ENCODE peak calls at places on chromosome 21, in eight cellular contexts. E is ACHN; D is CD8-positive, alpha-beta T cell; X is cardiac muscle cell; M is right cardiac atrium; N is CD8-positive, alpha-beta memory T cell; I is mesenteric fat pad; J is NCI-H526. H is an unnamed sample.

GRCh38 chr21:41360072-41360821 is 1.6 kb upstream of the MX2 start:
- DNase-seq in M (peak), D (no peak), N (no peak), J (peak), I (peak), E (no peak), X (peak), H (no peak)

GRCh38 chr21:43025636-43026180 is 49.9 kb downstream of the CBS start:
- DNase-seq in M (no peak), I (peak), N (no peak), E (peak), J (no peak), D (no peak), X (peak), H (no peak)

GRCh38 chr21:15015622-15016471 is 49.0 kb downstream of the NRIP1 start:
- DNase-seq in X (peak), M (no peak), J (no peak), I (no peak), E (no peak), N (no peak), D (no peak), H (no peak)

GRCh38 chr21:14880922-14881321 is 183.9 kb downstream of the NRIP1 start:
- DNase-seq in D (no peak), J (no peak), E (no peak), I (no peak), N (no peak), M (no peak), X (peak), H (no peak)

GRCh38 chr21:39721885-39722284 is 23.1 kb upstream of the IGSF5 start:
- DNase-seq in E (no peak), D (no peak), M (no peak), X (no peak), I (no peak), J (no peak), N (no peak), H (no peak)

GRCh38 chr21:42313501-42313969 is 1.7 kb downstream of the TFF3 start:
- DNase-seq in E (no peak), X (no peak), J (peak), N (no peak), D (no peak), I (no peak), M (no peak), H (no peak)

GRCh38 chr21:43361127-43361492 is 65.8 kb downstream of the SIK1 start:
- DNase-seq in D (no peak), N (no peak), E (no peak), M (peak), I (no peak), J (peak), X (no peak), H (peak)

GRCh38 chr21:33127154-33127893 is 57.4 kb downstream of the OLIG1 start:
- DNase-seq in M (peak), X (peak), I (no peak), J (peak), D (peak), N (peak), E (peak), H (peak)

GRCh38 chr21:30072496-30072895 is 94.1 kb downstream of the CLDN17 start:
- DNase-seq in I (no peak), E (peak), N (no peak), X (peak), J (peak), D (no peak), M (no peak), H (no peak)

GRCh38 chr21:41112740-41113692 is 54.9 kb upstream of the BACE2 start:
- DNase-seq in J (peak), N (peak), D (peak), X (peak), M (no peak), I (no peak), E (peak), H (no peak)

GRCh38 chr21:26188422-26188821 is 17.9 kb upstream of the APP start:
- DNase-seq in X (no peak), E (no peak), J (no peak), N (no peak), D (no peak), I (no peak), M (no peak), H (no peak)

GRCh38 chr21:42460391-42461184 is 35.4 kb downstream of the RSPH1 start:
- DNase-seq in J (peak), X (no peak), M (no peak), N (peak), D (peak), I (no peak), E (no peak), H (peak)

GRCh38 chr21:33993286-33994231 is 78.0 kb upstream of the ATP5PO start:
- DNase-seq in X (no peak), M (no peak), J (no peak), N (no peak), E (no peak), D (no peak), I (no peak), H (no peak)

GRCh38 chr21:45309069-45309521 is 21.4 kb upstream of the POFUT2 start:
- DNase-seq in D (no peak), E (peak), I (no peak), N (no peak), J (peak), M (peak), X (peak), H (peak)

GRCh38 chr21:15326032-15326867 is 261.4 kb upstream of the NRIP1 start:
- DNase-seq in I (no peak), M (no peak), D (no peak), X (no peak), N (no peak), E (no peak), J (no peak), H (no peak)

GRCh38 chr21:43277481-43278351 is 108.9 kb downstream of the CRYAA start:
- DNase-seq in X (no peak), J (no peak), D (no peak), E (no peak), N (no peak), I (no peak), M (peak), H (no peak)

GRCh38 chr21:17931080-17931479 is 111.9 kb upstream of the C21orf91 start:
- DNase-seq in N (no peak), E (peak), J (peak), I (no peak), X (no peak), D (no peak), M (no peak), H (no peak)

GRCh38 chr21:31557956-31558838 is 101.3 kb upstream of the SOD1 start:
- DNase-seq in M (no peak), E (no peak), X (peak), D (peak), N (peak), I (no peak), J (peak), H (peak)

GRCh38 chr21:33241846-33242245 is 12.1 kb downstream of the IFNAR2 start:
- DNase-seq in X (no peak), J (no peak), N (peak), D (peak), E (no peak), M (no peak), I (no peak), H (peak)

GRCh38 chr21:33543505-33544129 is 779 bp downstream of the SON start:
- DNase-seq in D (no peak), E (peak), M (no peak), J (peak), I (peak), N (no peak), X (no peak), H (peak)

GRCh38 chr21:42652527-42653491 is 612 bp upstream of the PDE9A start:
- DNase-seq in M (peak), J (peak), E (peak), D (no peak), I (no peak), N (no peak), X (peak), H (no peak)

GRCh38 chr21:31530918-31531705 is 128.4 kb upstream of the SOD1 start:
- DNase-seq in D (no peak), E (no peak), N (no peak), I (no peak), J (peak), M (peak), X (no peak), H (no peak)

GRCh38 chr21:25370311-25370744 is 237.0 kb downstream of the MRPL39 start:
- DNase-seq in M (no peak), D (no peak), J (no peak), X (peak), I (no peak), E (peak), N (no peak), H (no peak)

GRCh38 chr21:41133896-41134522 is 34.0 kb upstream of the BACE2 start:
- DNase-seq in D (no peak), N (no peak), X (peak), I (no peak), J (peak), E (peak), M (no peak), H (peak)

GRCh38 chr21:28283652-28284490 is 708.8 kb downstream of the LTN1 start:
- DNase-seq in I (no peak), N (no peak), E (no peak), M (peak), X (peak), J (no peak), D (no peak), H (no peak)